ENCODE peak calls at places on chromosomes 5 and 9, in five cellular contexts. S is tibial nerve, F is HL-60, W is fibroblast of mammary gland, A is heart left ventricle. Z is an unnamed sample.
A peak's percentile ranks its signal among the peaks of the same experiment; 100 is the strongest.

GRCh38 chr5:28344803-28345433 is 1306.5 kb upstream of the CDH9 start:
- DNase-seq in S (no peak), F (peak; percentile 30), W (peak; percentile 16), A (no peak), Z (no peak)

GRCh38 chr5:150411245-150411979 is 1.3 kb downstream of the CD74 start:
- DNase-seq in S (peak; percentile 53), F (peak; percentile 25), W (no peak), A (peak; percentile 69), Z (peak; percentile 72)

GRCh38 chr5:31854625-31855526 is 215.9 kb downstream of the PDZD2 start:
- DNase-seq in S (peak; percentile 46), F (no peak), W (no peak), A (peak; percentile 64), Z (no peak)

GRCh38 chr9:70494221-70494620 is 79.8 kb upstream of the KLF9 start:
- DNase-seq in S (no peak), F (no peak), W (no peak), A (peak; percentile 63), Z (no peak)

GRCh38 chr9:3848445-3849114 is 322.8 kb upstream of the RFX3 start:
- DNase-seq in S (no peak), F (no peak), W (peak; percentile 40), A (no peak), Z (no peak)

GRCh38 chr9:134496413-134497282 is 145.0 kb upstream of the COL5A1 start:
- DNase-seq in S (no peak), F (no peak), W (peak; percentile 85), A (no peak), Z (no peak)

GRCh38 chr5:179801304-179802206 is 5.1 kb downstream of the MGAT4B start:
- DNase-seq in S (peak; percentile 70), F (no peak), W (peak; percentile 64), A (peak; percentile 82), Z (peak; percentile 69)

GRCh38 chr5:31853398-31854135 is 214.6 kb downstream of the PDZD2 start:
- DNase-seq in S (no peak), F (no peak), W (no peak), A (no peak), Z (no peak)

GRCh38 chr9:72843525-72844439 is 109.1 kb downstream of the ALDH1A1 start:
- DNase-seq in S (no peak), F (no peak), W (no peak), A (no peak), Z (no peak)

GRCh38 chr9:136345281-136346156 is 18.0 kb downstream of the DNLZ start:
- DNase-seq in S (peak; percentile 52), F (no peak), W (peak; percentile 49), A (peak; percentile 85), Z (no peak)

GRCh38 chr5:57779383-57780223 is 297.0 kb upstream of the ACTBL2 start:
- DNase-seq in S (peak; percentile 45), F (no peak), W (peak; percentile 73), A (no peak), Z (no peak)

GRCh38 chr5:51373880-51374523 is 9.2 kb upstream of the ISL1 start:
- DNase-seq in S (no peak), F (no peak), W (no peak), A (no peak), Z (no peak)

DNA sequence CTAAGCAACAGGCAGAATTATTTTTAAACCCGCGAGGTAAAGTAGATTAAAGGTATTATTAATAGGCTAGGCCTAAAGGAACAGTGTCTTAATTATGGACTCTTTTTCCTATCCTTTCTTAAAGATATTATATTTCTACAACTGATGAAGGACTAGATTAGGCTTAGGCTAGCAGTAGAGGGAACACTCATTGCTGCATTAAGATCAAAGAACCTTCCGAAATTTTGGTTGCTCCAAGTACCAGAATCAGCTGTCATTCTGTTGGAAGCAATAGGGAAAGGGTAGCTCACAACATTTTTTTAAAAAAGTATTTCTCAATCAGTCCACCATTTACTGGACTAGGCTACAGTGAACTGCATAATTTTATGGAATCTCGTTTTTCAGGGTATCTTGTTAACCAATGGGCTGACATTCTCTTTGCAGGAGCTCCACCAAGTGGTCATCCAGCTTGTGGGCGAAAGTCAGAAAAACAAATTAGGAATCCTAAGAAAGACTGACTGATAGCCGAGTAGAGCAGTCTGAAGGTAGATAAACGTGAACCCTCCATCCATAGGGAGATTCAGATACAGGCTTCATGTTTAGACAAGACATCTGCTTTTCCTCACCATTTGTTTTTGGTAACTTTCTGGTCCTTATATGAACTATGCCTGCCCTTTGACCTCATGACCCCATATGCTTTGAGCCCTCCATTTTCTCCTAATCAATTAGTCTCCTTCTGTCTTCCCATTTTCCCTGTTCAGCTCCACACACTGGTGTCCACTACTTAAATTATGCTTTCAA is 103.6 kb upstream of the CHD1 start:
- DNase-seq in S (peak; percentile 84), F (no peak), W (peak; percentile 86), A (peak; percentile 43), Z (no peak)
- H3K4me3 ChIP-seq in S (no peak overlapping the region), F (no peak overlapping the region), W (no peak overlapping the region), A (peak overlapping the region; percentile 43), Z (no peak overlapping the region)

DNA sequence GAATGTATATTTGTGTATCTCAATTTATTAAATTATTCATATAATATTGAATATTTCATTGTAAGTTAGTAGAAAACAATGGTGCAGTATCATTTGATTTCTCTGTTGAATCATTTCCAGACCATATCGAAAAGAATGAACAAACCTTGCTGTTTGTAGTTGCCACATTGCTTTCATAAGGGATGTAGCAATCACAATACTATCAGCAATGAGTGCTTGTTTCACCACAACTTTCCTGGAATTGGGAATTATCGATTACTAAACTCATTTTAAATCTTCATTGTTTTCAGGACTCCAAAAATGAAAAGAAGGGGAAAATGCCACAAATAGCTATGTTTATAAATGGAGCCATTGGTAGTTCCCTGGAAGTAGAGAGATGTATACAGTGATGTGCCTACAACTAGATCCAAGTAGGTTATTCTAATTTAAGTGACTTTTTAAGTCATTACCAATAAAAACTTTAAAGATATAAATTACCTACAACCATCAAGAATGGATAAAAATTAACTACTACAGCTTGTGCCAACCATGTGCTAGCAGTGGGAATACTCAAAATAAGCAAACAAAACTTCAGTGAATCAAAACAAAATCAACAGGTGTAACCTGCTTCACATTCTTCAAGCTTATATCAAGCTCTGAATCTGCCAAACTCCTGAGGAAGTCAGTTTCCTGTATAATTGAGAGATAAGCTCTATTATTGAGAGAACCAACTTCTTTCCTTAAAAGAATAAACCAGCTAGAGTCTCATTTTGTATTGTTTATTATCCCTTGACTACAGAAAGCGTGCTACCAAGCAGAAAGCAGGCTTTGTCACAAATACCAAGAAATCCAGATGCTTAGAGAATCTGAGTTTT is 358.6 kb downstream of the ADGRV1 start:
- DNase-seq in S (no peak), F (no peak), W (no peak), A (no peak), Z (no peak)
- TF ChIP-seq CTCF in S (no peak), F (no peak), W (no peak), A (no peak), Z (no peak)

DNA sequence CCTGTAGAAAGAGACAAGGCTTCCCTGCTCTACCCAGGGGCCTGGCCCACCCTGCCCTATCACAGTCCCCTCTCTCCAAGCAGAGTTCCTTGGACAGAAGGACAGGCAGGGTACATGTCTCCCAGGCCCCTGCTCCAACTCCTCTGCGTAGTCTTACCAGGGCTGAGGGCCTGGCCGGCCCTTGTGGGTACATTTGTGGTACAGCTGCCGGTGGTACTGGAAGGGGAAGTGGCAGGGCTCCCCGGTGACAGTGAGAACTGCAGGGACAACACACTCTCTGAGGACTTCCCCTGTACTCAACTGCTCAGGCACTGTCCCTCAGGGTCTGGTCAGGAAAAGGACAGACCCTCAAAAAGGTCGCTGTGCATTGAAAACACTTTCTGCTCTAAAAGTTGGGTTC is 3.6 kb downstream of the F12 start:
- DNase-seq in S (no peak), F (peak; percentile 67), W (no peak), A (peak; percentile 52), Z (no peak)
- H3K4me3 ChIP-seq in S (no peak overlapping the region), F (no peak overlapping the region), W (no peak overlapping the region), A (no peak overlapping the region), Z (no peak overlapping the region)

GRCh38 chr5:76074487-76074886 is 8.7 kb upstream of the SV2C start:
- DNase-seq in S (no peak), F (no peak), W (no peak), A (no peak), Z (no peak)
- TF ChIP-seq CTCF in S (peak; percentile 44), F (peak; percentile 31), W (peak; percentile 8), A (peak; percentile 30), Z (peak; percentile 89)

GRCh38 chr9:97697837-97698236 is 697 bp upstream of the XPA start:
- DNase-seq in S (no peak), F (no peak), W (no peak), A (no peak), Z (no peak)
- H3K4me3 ChIP-seq in S (no peak overlapping the region), F (no peak overlapping the region), W (no peak overlapping the region), A (peak overlapping the region; percentile 80), Z (no peak overlapping the region)

DNA sequence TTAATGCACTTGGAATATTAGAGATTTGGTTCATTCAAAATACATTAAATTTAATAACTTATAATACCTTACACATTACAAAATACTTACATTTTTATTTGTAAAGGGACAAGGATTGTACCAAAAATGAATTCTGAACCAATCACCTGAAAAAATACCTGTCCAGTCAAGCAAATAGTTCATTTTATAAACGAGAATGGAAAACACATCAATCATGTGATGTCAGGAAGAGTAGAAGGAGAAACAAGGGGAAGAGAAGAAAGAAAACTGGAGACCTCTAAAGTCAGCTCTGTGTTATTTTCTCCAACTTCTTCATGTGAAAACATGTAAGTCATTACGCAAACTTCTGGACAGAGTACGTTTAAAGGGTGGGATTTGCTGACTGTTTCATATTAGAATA is 989.0 kb upstream of the NUDT12 start:
- DNase-seq in S (no peak), F (no peak), W (no peak), A (no peak), Z (no peak)
- TF ChIP-seq CTCF in S (no peak), F (no peak), W (no peak), A (no peak), Z (no peak)

Z was measured in GM06990.